ENCODE peak calls at places on chromosome 14, in eight cellular contexts. J is A549, U is IMR-90, D is WTC11, V is HepG2, C is SK-N-SH, F is K562, E is GM12878. X is an unnamed sample.

GRCh38 chr14:72906316-72906715 is 12.4 kb upstream of the DPF3 start:
- DNase-seq in C (no peak), D (no peak), F (no peak), J (no peak), V (no peak), E (no peak), U (peak; percentile 87), X (no peak)

GRCh38 chr14:93128785-93129459 is 13.2 kb upstream of the ITPK1 start:
- DNase-seq in C (no peak), U (no peak), J (no peak), E (no peak), D (no peak), V (no peak), F (no peak), X (no peak)

GRCh38 chr14:49769581-49770211 is 1.7 kb downstream of the KLHDC2 start:
- DNase-seq in U (no peak), F (no peak), D (no peak), J (no peak), V (no peak), C (no peak), E (no peak), X (no peak)

GRCh38 chr14:24483604-24484252 is 24.3 kb downstream of the CMA1 start:
- DNase-seq in D (no peak), J (no peak), U (peak; percentile 27), E (no peak), C (no peak), F (no peak), V (no peak), X (no peak)

GRCh38 chr14:32233292-32233691 is 30.2 kb upstream of the RNU6-8 start:
- DNase-seq in U (no peak), J (no peak), V (no peak), C (no peak), E (no peak), D (no peak), F (no peak), X (no peak)

GRCh38 chr14:104676694-104677505 is 12.5 kb upstream of the INF2 start:
- DNase-seq in E (no peak), C (no peak), D (peak; percentile 49), J (no peak), F (peak; percentile 33), U (no peak), V (peak; percentile 55), X (no peak)

GRCh38 chr14:22657861-22658260 is 13.7 kb upstream of the OR6J1 start:
- DNase-seq in U (peak; percentile 49), J (no peak), C (no peak), E (no peak), D (no peak), V (peak; percentile 59), F (no peak), X (no peak)

GRCh38 chr14:92867246-92867925 is 55.6 kb upstream of the CHGA start:
- DNase-seq in C (no peak), E (no peak), V (no peak), J (no peak), U (no peak), D (no peak), F (no peak), X (no peak)

GRCh38 chr14:36254020-36254614 is 66.3 kb downstream of the MBIP start:
- DNase-seq in C (no peak), V (peak; percentile 56), J (no peak), U (peak; percentile 19), F (no peak), D (no peak), E (no peak), X (peak; percentile 52)

GRCh38 chr14:100109594-100109955 is 44.4 kb downstream of the EVL start:
- DNase-seq in C (no peak), E (no peak), V (no peak), F (no peak), J (no peak), D (no peak), U (no peak), X (no peak)

GRCh38 chr14:74875941-74876913 is at the start of gene PROX2:
- DNase-seq in U (no peak), D (peak; percentile 28), E (no peak), C (no peak), J (no peak), F (no peak), V (no peak), X (no peak)

GRCh38 chr14:105087308-105087962 is 22.2 kb upstream of the GPR132 start:
- DNase-seq in C (peak; percentile 74), D (no peak), U (peak; percentile 56), V (no peak), F (peak; percentile 40), E (no peak), J (peak; percentile 78), X (peak; percentile 67)

GRCh38 chr14:62017651-62018230 is 255.5 kb downstream of the SNAPC1 start:
- DNase-seq in E (no peak), U (no peak), V (no peak), J (no peak), D (no peak), F (no peak), C (no peak), X (no peak)

GRCh38 chr14:63192085-63192484 is 12.2 kb upstream of the RHOJ start:
- DNase-seq in J (no peak), E (no peak), F (no peak), U (peak; percentile 23), D (no peak), C (no peak), V (no peak), X (no peak)

GRCh38 chr14:69547701-69548348 is 26.8 kb downstream of the CCDC177 start:
- DNase-seq in C (peak; percentile 87), E (no peak), D (peak; percentile 80), J (no peak), F (peak; percentile 72), U (no peak), V (no peak), X (no peak)

GRCh38 chr14:24430682-24431568 is 1.2 kb downstream of the KHNYN start:
- DNase-seq in E (no peak), D (peak; percentile 41), U (peak; percentile 59), C (no peak), V (no peak), J (no peak), F (peak; percentile 23), X (no peak)

GRCh38 chr14:88388741-88389282 is 3.4 kb downstream of the SPATA7 start:
- DNase-seq in C (no peak), F (no peak), D (no peak), U (no peak), J (no peak), V (no peak), E (no peak), X (no peak)

GRCh38 chr14:88386395-88386794 is 938 bp downstream of the SPATA7 start:
- DNase-seq in D (no peak), E (no peak), C (no peak), U (no peak), F (no peak), J (no peak), V (no peak), X (no peak)

GRCh38 chr14:88380405-88380804 is 5.1 kb upstream of the SPATA7 start:
- DNase-seq in V (no peak), E (no peak), D (no peak), F (no peak), J (peak; percentile 12), C (peak; percentile 22), U (peak; percentile 5), X (no peak)

GRCh38 chr14:88385212-88386101 is at the start of gene SPATA7:
- DNase-seq in E (peak; percentile 25), U (peak; percentile 89), J (peak; percentile 80), C (peak; percentile 92), F (peak; percentile 84), D (peak; percentile 96), V (peak; percentile 83), X (peak; percentile 81)

GRCh38 chr14:88384653-88385205 is 728 bp upstream of the SPATA7 start:
- DNase-seq in U (no peak), V (no peak), F (no peak), D (no peak), J (no peak), C (peak; percentile 4), E (no peak), X (no peak)
- TF ChIP-seq USF2 in U (no peak), V (no peak), F (no peak), D (no peak), J (no peak), C (no peak), E (no peak), X (no peak)

GRCh38 chr14:46582826-46583225 is 68.8 kb downstream of the RPL10L start:
- DNase-seq in V (no peak), J (no peak), C (no peak), U (no peak), F (no peak), D (no peak), E (no peak), X (no peak)

DNA sequence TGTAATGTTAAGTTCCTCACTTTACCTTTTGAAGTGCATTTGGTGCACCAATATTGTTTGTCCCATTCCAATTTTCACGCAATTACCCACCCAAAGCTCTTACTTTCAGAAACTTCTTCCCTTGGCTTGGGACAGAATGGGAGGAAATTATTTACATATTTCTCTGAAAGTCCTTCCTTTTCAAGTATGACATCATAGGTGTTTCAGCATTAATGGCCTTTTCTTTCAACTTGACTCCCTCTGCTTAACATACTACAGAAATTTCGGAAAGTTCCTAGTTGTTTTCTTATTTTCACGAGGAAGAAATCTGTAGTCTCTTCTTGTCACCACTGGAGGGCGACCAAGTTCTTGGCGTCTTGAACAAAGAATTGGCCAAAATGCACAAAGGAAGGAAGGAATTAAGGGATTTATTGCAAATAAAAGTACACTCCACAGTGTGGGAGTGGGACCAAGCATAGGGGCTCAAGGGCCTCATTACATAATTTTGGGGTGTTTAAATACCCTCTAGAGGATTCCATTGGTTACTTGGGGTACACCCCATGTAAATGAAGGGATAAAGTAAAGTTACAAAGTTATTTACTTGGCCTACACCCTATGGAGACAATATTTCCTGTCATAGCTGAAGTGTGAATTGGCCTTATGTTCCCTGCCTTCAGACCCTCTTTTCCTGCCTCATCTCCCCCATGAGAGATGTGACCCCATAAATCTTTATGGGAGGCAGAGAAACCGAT is 70.5 kb downstream of the RPL10L start:
- DNase-seq in F (peak; percentile 3), D (peak; percentile 16), C (peak; percentile 0), U (no peak), V (peak; percentile 16), E (no peak), J (no peak), X (peak; percentile 2)
- TF ChIP-seq USF2 in F (no peak), D (no peak), C (no peak), U (no peak), V (no peak), E (no peak), J (no peak), X (no peak)

GRCh38 chr14:89399594-89400068 is 17.4 kb downstream of the FOXN3 start:
- DNase-seq in U (peak; percentile 96), J (no peak), E (no peak), V (peak; percentile 29), D (peak; percentile 28), C (peak; percentile 75), F (no peak), X (peak; percentile 47)
- TF ChIP-seq USF2 in U (no peak), J (no peak), E (no peak), V (no peak), D (no peak), C (no peak), F (no peak), X (no peak)

DNA sequence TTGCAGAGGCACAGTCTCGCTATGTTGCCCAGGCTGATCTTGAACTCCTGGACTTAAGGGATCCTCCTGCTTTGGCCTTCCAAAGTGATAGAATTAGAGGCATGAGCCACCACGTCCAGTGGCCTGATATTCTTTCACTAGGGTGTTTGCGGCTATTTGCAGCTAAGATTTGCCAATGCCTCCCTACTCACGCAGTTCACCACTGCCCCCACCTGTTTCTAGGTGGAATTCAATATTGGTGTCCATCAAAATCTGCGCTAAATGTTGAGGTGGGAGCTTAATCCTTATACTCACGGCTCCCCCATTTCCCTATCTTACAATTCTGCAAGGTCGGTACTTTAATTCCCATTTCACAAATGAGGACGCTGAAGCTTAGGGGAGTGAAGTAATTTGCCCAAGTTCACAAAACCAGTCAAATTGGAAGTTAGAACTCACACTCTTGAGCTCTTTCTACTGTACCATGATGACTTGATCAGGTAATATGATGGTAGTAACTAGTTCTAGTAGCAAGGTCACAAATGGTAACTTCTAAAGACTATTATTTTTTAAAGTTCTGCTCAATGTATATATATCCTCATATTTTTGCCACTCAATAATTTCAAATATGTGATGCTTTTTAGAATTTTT is 22.1 kb upstream of the LRRC9 start:
- DNase-seq in C (peak; percentile 51), E (no peak), U (no peak), F (peak; percentile 6), J (peak; percentile 13), D (peak; percentile 39), V (peak; percentile 30), X (peak; percentile 10)
- TF ChIP-seq USF2 in C (no peak), E (no peak), U (no peak), F (no peak), J (no peak), D (no peak), V (no peak), X (no peak)